ENCODE peak calls at places on chromosomes 4 and X, in four cellular contexts. One of them, this sample, is unnamed.

GRCh38 chr4:121846662-121847061 is 23.0 kb upstream of the CCNA2 start:
- DNase-seq in stomach: no peak
- DNase-seq in cardiac muscle cell: no peak
- DNase-seq in AG04450: no peak
- DNase-seq in this sample: no peak

GRCh38 chrX:68840256-68840655 is 11.4 kb downstream of the EFNB1 start:
- DNase-seq in stomach: no peak
- DNase-seq in cardiac muscle cell: no peak
- DNase-seq in AG04450: no peak
- DNase-seq in this sample: no peak

GRCh38 chr4:189033801-189034347 is 894.6 kb downstream of the TRIML1 start:
- DNase-seq in cardiac muscle cell: no peak
- DNase-seq in stomach: no peak
- DNase-seq in AG04450: no peak
- DNase-seq in this sample: no peak

GRCh38 chr4:138252551-138252950 is 10.4 kb upstream of the SLC7A11 start:
- DNase-seq in AG04450: no peak
- DNase-seq in cardiac muscle cell: no peak
- DNase-seq in stomach: no peak
- DNase-seq in this sample: peak; percentile 14

GRCh38 chr4:150242820-150243458 is 164.7 kb downstream of the DCLK2 start:
- DNase-seq in cardiac muscle cell: peak; percentile 66
- DNase-seq in AG04450: no peak
- DNase-seq in stomach: no peak
- DNase-seq in this sample: peak; percentile 36

GRCh38 chr4:4388418-4388817 is 1.5 kb downstream of the NSG1 start:
- DNase-seq in AG04450: no peak
- DNase-seq in cardiac muscle cell: no peak
- DNase-seq in stomach: no peak
- DNase-seq in this sample: no peak

GRCh38 chr4:1981251-1982055 is 27.3 kb downstream of the NELFA start:
- DNase-seq in stomach: peak; percentile 69
- DNase-seq in AG04450: no peak
- DNase-seq in cardiac muscle cell: peak; percentile 25
- DNase-seq in this sample: peak; percentile 12

GRCh38 chr4:118012142-118012541 is 22.1 kb upstream of the NDST3 start:
- DNase-seq in cardiac muscle cell: no peak
- DNase-seq in stomach: no peak
- DNase-seq in AG04450: no peak
- DNase-seq in this sample: no peak

GRCh38 chrX:46140272-46140671 is 404.9 kb downstream of the ZNF674 start:
- DNase-seq in AG04450: no peak
- DNase-seq in stomach: no peak
- DNase-seq in cardiac muscle cell: no peak
- DNase-seq in this sample: no peak

GRCh38 chrX:40121618-40122017 is 23.9 kb upstream of the BCOR start:
- DNase-seq in stomach: no peak
- DNase-seq in cardiac muscle cell: no peak
- DNase-seq in AG04450: no peak
- DNase-seq in this sample: no peak

GRCh38 chr4:106032851-106033286 is 137.6 kb downstream of the NPNT start:
- DNase-seq in stomach: no peak
- DNase-seq in AG04450: no peak
- DNase-seq in cardiac muscle cell: no peak
- DNase-seq in this sample: no peak

GRCh38 chrX:141468940-141469339 is 115.6 kb downstream of the SPANXA1 start:
- DNase-seq in stomach: no peak
- DNase-seq in cardiac muscle cell: no peak
- DNase-seq in AG04450: no peak
- DNase-seq in this sample: peak; percentile 23

GRCh38 chrX:47625365-47625764 is 4.4 kb downstream of the CFP start:
- DNase-seq in cardiac muscle cell: no peak
- DNase-seq in AG04450: no peak
- DNase-seq in stomach: no peak
- DNase-seq in this sample: no peak

GRCh38 chr4:130985371-130985770 is 1889.4 kb downstream of the C4orf33 start:
- DNase-seq in AG04450: no peak
- DNase-seq in cardiac muscle cell: no peak
- DNase-seq in stomach: no peak
- DNase-seq in this sample: no peak

GRCh38 chrX:80810365-80810978 is 795 bp upstream of the BRWD3 start:
- DNase-seq in stomach: no peak
- DNase-seq in AG04450: no peak
- DNase-seq in cardiac muscle cell: no peak
- DNase-seq in this sample: peak; percentile 1

GRCh38 chr4:172142331-172142738 is 329.1 kb downstream of the GALNTL6 start:
- DNase-seq in cardiac muscle cell: no peak
- DNase-seq in AG04450: no peak
- DNase-seq in stomach: no peak
- DNase-seq in this sample: peak; percentile 12

GRCh38 chr4:101155368-101155767 is 192.0 kb downstream of the PPP3CA start:
- DNase-seq in AG04450: no peak
- DNase-seq in stomach: no peak
- DNase-seq in cardiac muscle cell: no peak
- DNase-seq in this sample: peak; percentile 86

GRCh38 chrX:72110051-72110926 is 21.4 kb downstream of the RTL5 start:
- DNase-seq in cardiac muscle cell: no peak
- DNase-seq in stomach: no peak
- DNase-seq in AG04450: no peak
- DNase-seq in this sample: no peak

GRCh38 chrX:72108666-72109065 is 23.0 kb downstream of the RTL5 start:
- DNase-seq in stomach: no peak
- DNase-seq in AG04450: no peak
- DNase-seq in cardiac muscle cell: no peak
- DNase-seq in this sample: no peak

GRCh38 chrX:72105436-72105835 is 26.3 kb downstream of the RTL5 start:
- DNase-seq in cardiac muscle cell: no peak
- DNase-seq in stomach: no peak
- DNase-seq in AG04450: no peak
- DNase-seq in this sample: no peak

GRCh38 chrX:72107841-72108590 is 23.7 kb downstream of the RTL5 start:
- DNase-seq in stomach: no peak
- DNase-seq in cardiac muscle cell: no peak
- DNase-seq in AG04450: no peak
- DNase-seq in this sample: no peak

DNA sequence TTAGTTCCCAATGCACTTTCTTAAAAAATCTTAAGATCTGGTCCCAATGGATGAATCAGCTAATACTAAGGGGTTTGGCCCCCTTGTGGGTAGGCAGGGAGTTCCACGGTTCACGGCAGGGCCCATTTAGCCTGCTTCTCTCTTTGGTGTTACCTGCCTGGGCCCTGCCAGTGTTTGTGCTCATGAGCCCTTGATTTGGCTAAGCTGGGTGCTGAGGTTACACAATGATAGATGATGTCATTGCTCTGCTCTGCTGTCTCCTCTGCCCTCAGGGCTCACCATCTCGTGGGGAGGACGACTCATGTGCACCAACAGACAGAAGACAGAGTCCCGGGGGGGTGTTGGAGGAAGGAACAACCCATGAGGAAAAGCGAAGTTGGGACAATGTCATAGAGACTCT is 24.4 kb downstream of the RTL5 start:
- DNase-seq in stomach: no peak
- DNase-seq in AG04450: no peak
- DNase-seq in cardiac muscle cell: no peak
- DNase-seq in this sample: peak; percentile 41
- TF ChIP-seq CTCF in stomach: no peak
- TF ChIP-seq CTCF in AG04450: no peak
- TF ChIP-seq CTCF in cardiac muscle cell: no peak
- TF ChIP-seq CTCF in this sample: no peak

DNA sequence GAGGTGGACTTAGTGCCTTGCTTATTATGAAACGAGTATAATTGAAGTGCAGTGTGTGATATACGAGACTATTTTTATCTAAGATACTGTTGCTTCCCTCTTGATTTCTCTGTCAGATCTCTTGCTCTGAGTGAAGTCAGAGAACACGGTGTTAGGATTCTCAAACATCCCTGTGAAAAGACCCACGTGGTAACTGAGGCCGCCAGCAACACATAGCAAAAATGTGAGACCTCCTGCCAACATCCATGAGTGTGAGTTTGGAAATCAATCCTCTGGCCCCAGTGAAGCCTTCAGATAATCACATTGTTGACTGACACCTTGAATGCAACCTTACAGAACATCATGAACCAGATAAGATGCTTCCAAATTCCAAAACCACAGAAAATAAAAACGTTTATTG is 954.4 kb downstream of the FAT4 start:
- DNase-seq in stomach: no peak
- DNase-seq in cardiac muscle cell: no peak
- DNase-seq in AG04450: no peak
- DNase-seq in this sample: no peak
- H3K27ac ChIP-seq in stomach: no peak overlapping the region
- H3K27ac ChIP-seq in cardiac muscle cell: no peak overlapping the region
- H3K27ac ChIP-seq in AG04450: no peak overlapping the region
- H3K27ac ChIP-seq in this sample: no peak overlapping the region

DNA sequence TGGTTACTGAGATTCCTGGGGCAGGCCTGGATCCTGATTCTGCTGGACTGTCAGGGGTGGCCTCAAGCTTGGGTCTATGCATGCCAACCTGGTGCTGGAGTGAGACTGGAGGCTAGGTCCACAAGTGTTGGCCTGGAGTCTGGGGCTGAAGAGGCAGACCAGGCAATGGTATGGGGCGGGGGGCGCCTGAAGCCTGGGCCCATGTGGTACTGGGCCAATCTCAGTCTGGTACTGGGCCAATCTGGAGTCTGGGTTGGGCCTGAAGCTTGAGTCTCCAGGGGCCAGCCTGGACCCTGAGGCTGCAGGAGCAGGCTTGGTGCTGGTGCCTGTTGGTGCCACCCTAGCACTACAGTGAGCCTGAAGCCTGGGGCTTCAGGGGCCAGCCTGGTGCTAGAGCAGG is 108.9 kb upstream of the ZCCHC13 start:
- DNase-seq in AG04450: no peak
- DNase-seq in stomach: no peak
- DNase-seq in cardiac muscle cell: no peak
- DNase-seq in this sample: no peak
- TF ChIP-seq CTCF in AG04450: no peak
- TF ChIP-seq CTCF in stomach: no peak
- TF ChIP-seq CTCF in cardiac muscle cell: no peak
- TF ChIP-seq CTCF in this sample: no peak

GRCh38 chr4:47913858-47914218 is 545 bp downstream of the NFXL1 start:
- DNase-seq in cardiac muscle cell: peak; percentile 38
- DNase-seq in AG04450: no peak
- DNase-seq in stomach: peak; percentile 42
- DNase-seq in this sample: peak; percentile 37
- H3K27ac ChIP-seq in cardiac muscle cell: peak overlapping the region; percentile 61
- H3K27ac ChIP-seq in AG04450: peak overlapping the region; percentile 73
- H3K27ac ChIP-seq in stomach: peak overlapping the region; percentile 86
- H3K27ac ChIP-seq in this sample: peak overlapping the region; percentile 82

GRCh38 chrX:104913348-104913747 is 307.1 kb downstream of the TEX13A start:
- DNase-seq in AG04450: no peak
- DNase-seq in stomach: no peak
- DNase-seq in cardiac muscle cell: peak; percentile 81
- DNase-seq in this sample: peak; percentile 0
- TF ChIP-seq CTCF in AG04450: no peak
- TF ChIP-seq CTCF in stomach: no peak
- TF ChIP-seq CTCF in cardiac muscle cell: peak; percentile 39
- TF ChIP-seq CTCF in this sample: peak; percentile 31

DNA sequence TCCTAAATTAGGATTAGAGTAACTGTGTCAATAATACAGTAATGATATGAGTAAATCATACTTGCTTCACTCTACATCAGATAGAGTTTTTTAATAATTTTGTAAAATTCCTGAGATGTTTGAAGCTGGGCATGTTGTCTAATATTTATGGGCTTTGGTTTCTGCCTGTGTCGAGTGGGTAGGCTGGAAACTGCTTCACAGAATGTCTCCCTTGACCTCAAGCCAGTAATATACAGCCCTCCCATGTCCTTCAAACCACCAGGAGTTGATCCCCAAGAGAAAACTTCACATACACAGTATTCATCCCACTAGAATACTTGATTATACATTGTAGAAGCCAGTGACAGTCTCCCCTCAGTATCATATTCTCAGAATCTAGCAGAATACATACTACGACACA is 284.8 kb upstream of the TENM3 start:
- DNase-seq in AG04450: no peak
- DNase-seq in cardiac muscle cell: no peak
- DNase-seq in stomach: no peak
- DNase-seq in this sample: no peak
- H3K27ac ChIP-seq in AG04450: no peak overlapping the region
- H3K27ac ChIP-seq in cardiac muscle cell: no peak overlapping the region
- H3K27ac ChIP-seq in stomach: no peak overlapping the region
- H3K27ac ChIP-seq in this sample: no peak overlapping the region

GRCh38 chrX:19617550-19617949 is 102.2 kb upstream of the MAP3K15 start:
- DNase-seq in cardiac muscle cell: no peak
- DNase-seq in stomach: no peak
- DNase-seq in AG04450: no peak
- DNase-seq in this sample: no peak
- TF ChIP-seq CTCF in cardiac muscle cell: no peak
- TF ChIP-seq CTCF in stomach: no peak
- TF ChIP-seq CTCF in AG04450: no peak
- TF ChIP-seq CTCF in this sample: no peak

This sample was measured in RWPE1.